ENCODE peak calls at places on chromosomes 13 and 19, in nine cellular contexts. F is substantia nigra, I is EL, D is choroid plexus epithelial cell, Q is T-helper 1 cell, P is HT-29, M is Kasumi-1, K is COR-L47, N is NT2/D1. V is an unnamed sample.

GRCh38 chr19:47239610-47240296 is 8.8 kb upstream of the BBC3 start:
- DNase-seq in F (peak), I (peak), D (peak), Q (peak), P (no peak), M (no peak), K (peak), N (no peak), V (no peak)

GRCh38 chr19:33290956-33291622 is 11.2 kb downstream of the CEBPA start:
- DNase-seq in F (no peak), I (no peak), D (no peak), Q (no peak), P (peak), M (no peak), K (no peak), N (no peak), V (peak)

GRCh38 chr19:18626906-18627305 is 9.9 kb upstream of the KLHL26 start:
- DNase-seq in F (no peak), I (no peak), D (peak), Q (no peak), P (no peak), M (no peak), K (no peak), N (no peak), V (no peak)

GRCh38 chr19:28485300-28485699 is 727.7 kb downstream of the UQCRFS1 start:
- DNase-seq in F (no peak), I (no peak), D (peak), Q (no peak), P (peak), M (no peak), K (no peak), N (no peak), V (peak)

GRCh38 chr13:47252627-47253026 is 355.8 kb upstream of the HTR2A start:
- DNase-seq in F (no peak), I (no peak), D (no peak), Q (no peak), P (no peak), M (no peak), K (no peak), N (no peak), V (no peak)

GRCh38 chr19:10189631-10190425 is 4.9 kb downstream of the DNMT1 start:
- DNase-seq in F (no peak), I (no peak), D (no peak), Q (no peak), P (no peak), M (no peak), K (no peak), N (no peak), V (no peak)

GRCh38 chr13:39603424-39603947 is 493 bp upstream of the LHFPL6 start:
- DNase-seq in F (no peak), I (peak), D (peak), Q (no peak), P (no peak), M (no peak), K (no peak), N (no peak), V (no peak)

GRCh38 chr13:36089130-36089529 is 42.1 kb downstream of the DCLK1 start:
- DNase-seq in F (no peak), I (no peak), D (peak), Q (no peak), P (no peak), M (no peak), K (no peak), N (no peak), V (no peak)

GRCh38 chr19:34350161-34350561 is 14.8 kb upstream of the GPI start:
- DNase-seq in F (no peak), I (peak), D (no peak), Q (peak), P (no peak), M (no peak), K (no peak), N (no peak), V (peak)

V was measured in small intestine.